ENCODE peak calls at places on chromosome 1, in eight cellular contexts. I, W, Q, N, Y, B, R and P are unnamed samples.
A peak's percentile ranks its signal among the peaks of the same experiment; 100 is the strongest.

GRCh38 chr1:82264762-82265161 is 464.0 kb downstream of the ADGRL2 start:
- DNase-seq in I (no peak), W (no peak), Q (no peak), N (no peak), Y (no peak), B (no peak), R (no peak), P (no peak)

GRCh38 chr1:199743227-199743626 is 284.3 kb upstream of the NR5A2 start:
- DNase-seq in I (no peak), W (no peak), Q (no peak), N (no peak), Y (no peak), B (no peak), R (no peak), P (no peak)

GRCh38 chr1:243973169-243973568 is 77.9 kb upstream of the ZBTB18 start:
- DNase-seq in I (peak; percentile 24), W (no peak), Q (no peak), N (no peak), Y (no peak), B (no peak), R (no peak), P (no peak)

GRCh38 chr1:80384037-80384830 is 1377.7 kb upstream of the ADGRL4 start:
- DNase-seq in I (no peak), W (no peak), Q (no peak), N (no peak), Y (no peak), B (no peak), R (no peak), P (no peak)

GRCh38 chr1:81208441-81208840 is 592.3 kb upstream of the ADGRL2 start:
- DNase-seq in I (no peak), W (no peak), Q (no peak), N (no peak), Y (no peak), B (no peak), R (no peak), P (no peak)

GRCh38 chr1:220904861-220905260 is 25.6 kb downstream of the HLX start:
- DNase-seq in I (no peak), W (no peak), Q (no peak), N (no peak), Y (no peak), B (no peak), R (no peak), P (no peak)

GRCh38 chr1:117679299-117679698 is 73.5 kb downstream of the TENT5C start:
- DNase-seq in I (no peak), W (no peak), Q (no peak), N (no peak), Y (no peak), B (no peak), R (no peak), P (no peak)

GRCh38 chr1:230696722-230697432 is 17.0 kb downstream of the AGT start:
- DNase-seq in I (no peak), W (no peak), Q (no peak), N (no peak), Y (no peak), B (no peak), R (no peak), P (no peak)

DNA sequence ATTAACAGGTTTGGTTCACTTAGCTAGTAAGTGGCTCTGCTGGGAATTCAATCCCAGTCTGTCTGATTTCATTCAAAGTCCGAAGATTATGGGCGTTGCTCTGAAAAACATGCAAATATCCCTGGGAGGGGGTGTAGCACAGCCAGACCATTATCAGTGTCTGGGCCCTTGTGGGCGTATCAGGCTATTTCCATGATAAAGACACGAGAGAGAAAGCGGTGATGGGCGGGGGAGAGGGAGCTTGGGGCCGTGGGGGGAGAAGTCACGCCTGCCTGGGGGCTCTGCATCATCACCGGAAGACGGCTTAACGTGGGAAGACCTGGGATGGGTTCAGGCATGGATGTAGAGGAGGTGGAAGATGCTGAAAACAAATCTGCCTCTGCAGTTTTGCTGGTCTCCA is 25.8 kb downstream of the IL6R start:
- DNase-seq in I (no peak), W (no peak), Q (no peak), N (no peak), Y (no peak), B (peak; percentile 63), R (no peak), P (no peak)
- H3K27ac ChIP-seq in I (no peak overlapping the region), W (peak overlapping the region; percentile 79), Q (no peak overlapping the region), N (no peak overlapping the region), Y (no peak overlapping the region), B (no peak overlapping the region), R (no peak overlapping the region), P (peak overlapping the region; percentile 23)

GRCh38 chr1:154443274-154444013 is 38.3 kb downstream of the IL6R start:
- DNase-seq in I (no peak), W (peak; percentile 18), Q (no peak), N (no peak), Y (no peak), B (no peak), R (no peak), P (no peak)

GRCh38 chr1:154442006-154442740 is 37.0 kb downstream of the IL6R start:
- DNase-seq in I (peak; percentile 72), W (peak; percentile 21), Q (no peak), N (no peak), Y (no peak), B (peak; percentile 54), R (no peak), P (no peak)

GRCh38 chr1:154440031-154440430 is 34.9 kb downstream of the IL6R start:
- DNase-seq in I (no peak), W (no peak), Q (no peak), N (no peak), Y (no peak), B (no peak), R (no peak), P (no peak)

GRCh38 chr1:154445040-154445472 is 39.9 kb downstream of the IL6R start:
- DNase-seq in I (no peak), W (peak; percentile 17), Q (no peak), N (no peak), Y (no peak), B (no peak), R (no peak), P (no peak)

DNA sequence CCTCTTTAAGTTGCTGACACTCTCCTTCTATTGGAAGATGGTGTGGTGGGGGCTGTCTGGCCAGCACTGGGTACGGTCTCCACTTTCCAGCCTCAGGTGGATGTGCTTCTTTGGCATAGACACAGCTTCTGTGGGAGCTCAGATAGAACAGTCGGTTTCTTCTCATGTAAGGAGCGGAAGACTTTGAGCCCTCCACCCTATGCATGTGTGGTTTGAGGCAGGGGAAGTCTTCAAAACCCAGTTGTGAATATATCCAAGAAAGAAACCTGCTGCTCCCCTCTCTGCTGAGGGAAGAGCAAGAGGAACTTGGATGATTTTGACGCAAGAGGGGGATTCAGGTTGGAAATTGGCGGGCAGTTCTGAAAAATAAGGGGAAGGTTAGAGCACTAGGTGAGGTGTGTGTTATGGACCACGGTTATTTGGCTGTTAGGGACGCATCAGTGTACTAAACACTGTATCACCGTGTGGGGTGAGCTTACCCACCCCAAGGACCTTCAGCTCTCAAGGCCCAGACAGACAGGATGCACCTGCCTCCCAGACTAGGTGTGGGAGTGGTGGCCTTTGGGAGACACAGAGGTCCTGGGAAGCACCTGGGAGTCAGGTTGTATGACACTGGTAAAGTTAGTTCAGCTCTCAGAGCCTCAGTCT is 36.2 kb downstream of the IL6R start:
- DNase-seq in I (no peak), W (no peak), Q (no peak), N (no peak), Y (no peak), B (no peak), R (no peak), P (no peak)
- H3K4me1 ChIP-seq in I (peaks cover 4% of the 10 kb centered on the region), W (no peaks in the 10 kb centered on the region), Q (peaks cover 33% of the 10 kb centered on the region), N (no peaks in the 10 kb centered on the region), Y (peaks cover 5% of the 10 kb centered on the region), B (no peaks in the 10 kb centered on the region), R (no peaks in the 10 kb centered on the region), P (peaks cover 17% of the 10 kb centered on the region)

GRCh38 chr1:59687081-59687480 is 127.7 kb upstream of the HOOK1 start:
- DNase-seq in I (no peak), W (no peak), Q (no peak), N (no peak), Y (no peak), B (no peak), R (no peak), P (no peak)

GRCh38 chr1:59690531-59690930 is 124.2 kb upstream of the HOOK1 start:
- DNase-seq in I (no peak), W (no peak), Q (no peak), N (no peak), Y (no peak), B (no peak), R (no peak), P (no peak)

GRCh38 chr1:59688976-59689375 is 125.8 kb upstream of the HOOK1 start:
- DNase-seq in I (no peak), W (no peak), Q (no peak), N (no peak), Y (no peak), B (no peak), R (no peak), P (no peak)

GRCh38 chr1:59691261-59691660 is 123.5 kb upstream of the HOOK1 start:
- DNase-seq in I (no peak), W (no peak), Q (no peak), N (peak; percentile 74), Y (no peak), B (no peak), R (no peak), P (peak; percentile 40)

GRCh38 chr1:59689741-59690140 is 125.0 kb upstream of the HOOK1 start:
- DNase-seq in I (no peak), W (no peak), Q (no peak), N (no peak), Y (no peak), B (no peak), R (no peak), P (no peak)
- H3K27ac ChIP-seq in I (no peak overlapping the region), W (no peak overlapping the region), Q (no peak overlapping the region), N (no peak overlapping the region), Y (no peak overlapping the region), B (no peak overlapping the region), R (no peak overlapping the region), P (peak overlapping the region; percentile 12)

GRCh38 chr1:66779475-66780078 is 21.5 kb downstream of the INSL5 start:
- DNase-seq in I (no peak), W (no peak), Q (no peak), N (no peak), Y (no peak), B (no peak), R (no peak), P (no peak)

GRCh38 chr1:66778969-66779368 is 22.1 kb downstream of the INSL5 start:
- DNase-seq in I (no peak), W (no peak), Q (no peak), N (no peak), Y (no peak), B (no peak), R (no peak), P (no peak)

GRCh38 chr1:66775646-66776045 is 23.4 kb downstream of the DYNLT5 start:
- DNase-seq in I (no peak), W (no peak), Q (no peak), N (no peak), Y (no peak), B (no peak), R (no peak), P (no peak)

GRCh38 chr1:66777846-66778245 is 23.2 kb downstream of the INSL5 start:
- DNase-seq in I (no peak), W (no peak), Q (no peak), N (no peak), Y (no peak), B (no peak), R (no peak), P (no peak)

DNA sequence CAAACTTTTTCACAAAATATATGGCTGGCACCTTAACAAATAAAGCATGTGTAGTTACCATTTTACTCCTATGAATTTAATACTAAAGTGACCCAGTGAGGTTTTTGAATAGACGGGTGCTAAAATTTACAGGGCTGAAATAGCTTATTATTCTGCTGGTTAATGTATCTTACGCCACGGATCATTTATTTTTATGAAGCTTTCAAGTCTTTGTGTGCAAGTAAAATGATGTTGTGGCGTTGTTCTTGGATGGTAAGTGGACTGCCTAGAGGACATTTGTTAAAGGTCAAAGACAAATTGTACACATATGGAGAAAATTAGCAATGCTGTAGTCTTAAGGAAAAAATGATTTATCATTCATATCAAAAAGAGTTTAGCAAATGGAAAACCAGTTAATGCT is 22.8 kb downstream of the INSL5 start:
- DNase-seq in I (no peak), W (no peak), Q (no peak), N (no peak), Y (no peak), B (no peak), R (no peak), P (no peak)
- H3K4me1 ChIP-seq in I (no peaks in the 10 kb centered on the region), W (no peaks in the 10 kb centered on the region), Q (no peaks in the 10 kb centered on the region), N (no peaks in the 10 kb centered on the region), Y (no peaks in the 10 kb centered on the region), B (no peaks in the 10 kb centered on the region), R (peaks cover 31% of the 10 kb centered on the region), P (no peaks in the 10 kb centered on the region)